ENCODE peak calls at places on chromosomes 4 and X, in six cellular contexts. One of them, this sample, is unnamed.

GRCh38 chrX:133676344-133677122 is 261.2 kb upstream of the GPC4 start:
- DNase-seq in CD8-positive, alpha-beta T cell: no peak
- DNase-seq in SK-N-SH: no peak
- DNase-seq in ascending aorta: no peak
- DNase-seq in esophagus squamous epithelium: no peak
- DNase-seq in foreskin fibroblast: no peak
- DNase-seq in this sample: no peak

GRCh38 chr4:38870098-38870850 is 2.7 kb downstream of the FAM114A1 start:
- DNase-seq in CD8-positive, alpha-beta T cell: no peak
- DNase-seq in SK-N-SH: no peak
- DNase-seq in ascending aorta: no peak
- DNase-seq in esophagus squamous epithelium: no peak
- DNase-seq in foreskin fibroblast: peak
- DNase-seq in this sample: no peak

GRCh38 chr4:77167866-77168265 is 10.9 kb downstream of the CCNG2 start:
- DNase-seq in CD8-positive, alpha-beta T cell: no peak
- DNase-seq in SK-N-SH: no peak
- DNase-seq in ascending aorta: no peak
- DNase-seq in esophagus squamous epithelium: no peak
- DNase-seq in foreskin fibroblast: no peak
- DNase-seq in this sample: no peak

GRCh38 chrX:11395859-11396258 is 102.6 kb downstream of the AMELX start:
- DNase-seq in CD8-positive, alpha-beta T cell: no peak
- DNase-seq in SK-N-SH: no peak
- DNase-seq in ascending aorta: no peak
- DNase-seq in esophagus squamous epithelium: no peak
- DNase-seq in foreskin fibroblast: no peak
- DNase-seq in this sample: no peak

GRCh38 chrX:65522739-65523372 is 11.7 kb downstream of the LAS1L start:
- DNase-seq in CD8-positive, alpha-beta T cell: no peak
- DNase-seq in SK-N-SH: no peak
- DNase-seq in ascending aorta: no peak
- DNase-seq in esophagus squamous epithelium: no peak
- DNase-seq in foreskin fibroblast: peak
- DNase-seq in this sample: no peak

GRCh38 chr4:153084939-153085630 is 119.2 kb upstream of the TRIM2 start:
- DNase-seq in CD8-positive, alpha-beta T cell: peak
- DNase-seq in SK-N-SH: peak
- DNase-seq in ascending aorta: no peak
- DNase-seq in esophagus squamous epithelium: no peak
- DNase-seq in foreskin fibroblast: peak
- DNase-seq in this sample: peak

GRCh38 chr4:47500776-47501175 is 15.7 kb downstream of the ATP10D start:
- DNase-seq in CD8-positive, alpha-beta T cell: no peak
- DNase-seq in SK-N-SH: no peak
- DNase-seq in ascending aorta: no peak
- DNase-seq in esophagus squamous epithelium: no peak
- DNase-seq in foreskin fibroblast: no peak
- DNase-seq in this sample: no peak

GRCh38 chr4:14871676-14872430 is 130.4 kb upstream of the CPEB2 start:
- DNase-seq in CD8-positive, alpha-beta T cell: peak
- DNase-seq in SK-N-SH: no peak
- DNase-seq in ascending aorta: no peak
- DNase-seq in esophagus squamous epithelium: no peak
- DNase-seq in foreskin fibroblast: no peak
- DNase-seq in this sample: no peak

GRCh38 chr4:141652161-141652778 is 15.9 kb downstream of the IL15 start:
- DNase-seq in CD8-positive, alpha-beta T cell: no peak
- DNase-seq in SK-N-SH: no peak
- DNase-seq in ascending aorta: no peak
- DNase-seq in esophagus squamous epithelium: no peak
- DNase-seq in foreskin fibroblast: peak
- DNase-seq in this sample: peak

GRCh38 chrX:29962061-29962460 is 253.3 kb upstream of the MAGEB2 start:
- DNase-seq in CD8-positive, alpha-beta T cell: no peak
- DNase-seq in SK-N-SH: no peak
- DNase-seq in ascending aorta: no peak
- DNase-seq in esophagus squamous epithelium: no peak
- DNase-seq in foreskin fibroblast: no peak
- DNase-seq in this sample: no peak

GRCh38 chrX:106481341-106481740 is 130.4 kb upstream of the RADX start:
- DNase-seq in CD8-positive, alpha-beta T cell: no peak
- DNase-seq in SK-N-SH: peak
- DNase-seq in ascending aorta: no peak
- DNase-seq in esophagus squamous epithelium: no peak
- DNase-seq in foreskin fibroblast: peak
- DNase-seq in this sample: no peak

GRCh38 chrX:154547245-154548027 is at the start of gene IKBKG:
- DNase-seq in CD8-positive, alpha-beta T cell: peak
- DNase-seq in SK-N-SH: peak
- DNase-seq in ascending aorta: peak
- DNase-seq in esophagus squamous epithelium: peak
- DNase-seq in foreskin fibroblast: peak
- DNase-seq in this sample: peak

GRCh38 chrX:109873983-109874382 is 128.9 kb upstream of the TMEM164 start:
- DNase-seq in CD8-positive, alpha-beta T cell: no peak
- DNase-seq in SK-N-SH: no peak
- DNase-seq in ascending aorta: no peak
- DNase-seq in esophagus squamous epithelium: no peak
- DNase-seq in foreskin fibroblast: no peak
- DNase-seq in this sample: no peak

GRCh38 chrX:10089378-10089795 is 67.4 kb upstream of the CLCN4 start:
- DNase-seq in CD8-positive, alpha-beta T cell: no peak
- DNase-seq in SK-N-SH: no peak
- DNase-seq in ascending aorta: no peak
- DNase-seq in esophagus squamous epithelium: no peak
- DNase-seq in foreskin fibroblast: no peak
- DNase-seq in this sample: no peak

GRCh38 chr4:99062120-99062519 is 26.5 kb downstream of the ADH5 start:
- DNase-seq in CD8-positive, alpha-beta T cell: no peak
- DNase-seq in SK-N-SH: no peak
- DNase-seq in ascending aorta: no peak
- DNase-seq in esophagus squamous epithelium: no peak
- DNase-seq in foreskin fibroblast: peak
- DNase-seq in this sample: no peak

GRCh38 chr4:1727117-1728031 is 6.1 kb downstream of the TACC3 start:
- DNase-seq in CD8-positive, alpha-beta T cell: no peak
- DNase-seq in SK-N-SH: peak
- DNase-seq in ascending aorta: peak
- DNase-seq in esophagus squamous epithelium: no peak
- DNase-seq in foreskin fibroblast: peak
- DNase-seq in this sample: no peak

GRCh38 chrX:71911731-71912050 is 1.0 kb downstream of the NHSL2 start:
- DNase-seq in CD8-positive, alpha-beta T cell: no peak
- DNase-seq in SK-N-SH: no peak
- DNase-seq in ascending aorta: no peak
- DNase-seq in esophagus squamous epithelium: no peak
- DNase-seq in foreskin fibroblast: no peak
- DNase-seq in this sample: no peak
- H3K4me3 ChIP-seq in CD8-positive, alpha-beta T cell: no peak
- H3K4me3 ChIP-seq in SK-N-SH: no peak
- H3K4me3 ChIP-seq in ascending aorta: peak
- H3K4me3 ChIP-seq in esophagus squamous epithelium: peak
- H3K4me3 ChIP-seq in foreskin fibroblast: peak
- H3K4me3 ChIP-seq in this sample: peak

DNA sequence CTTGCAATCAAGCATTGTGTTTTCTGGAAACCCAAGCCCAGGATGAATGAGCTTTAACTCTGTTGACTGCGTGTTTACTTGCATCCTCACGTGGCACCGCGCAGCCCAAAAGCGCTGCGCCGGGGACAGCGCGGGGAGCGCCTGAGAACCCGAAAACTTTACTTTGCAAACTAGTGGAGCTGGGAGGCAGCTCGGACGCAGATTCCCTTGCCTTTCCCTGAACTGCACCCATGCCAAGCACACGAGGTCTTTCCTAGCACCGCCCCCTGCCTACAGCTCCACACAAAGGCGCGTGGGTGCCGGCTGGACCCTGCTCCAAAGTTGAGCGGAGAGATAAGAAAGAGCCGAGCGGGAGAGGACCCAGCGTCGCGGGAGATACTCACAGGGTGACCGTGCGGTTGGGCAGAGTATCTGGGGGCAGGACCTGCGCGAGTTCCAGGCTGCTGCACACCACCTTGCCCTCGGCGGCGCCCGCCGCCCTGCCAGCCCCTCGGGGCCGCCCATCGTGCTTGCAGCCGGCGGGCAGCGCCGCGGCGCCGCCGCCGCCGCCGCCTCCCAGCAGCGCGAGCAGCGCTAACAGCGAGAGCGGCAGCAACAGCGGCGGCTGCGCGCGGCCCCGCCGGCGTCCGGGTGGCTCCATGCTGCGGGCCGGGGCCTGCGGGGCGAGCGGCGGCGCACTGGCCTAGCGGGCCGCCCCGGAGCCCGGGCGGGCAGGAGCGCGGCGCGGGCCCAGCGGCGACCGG is 550 bp downstream of the ADGRA3 start:
- DNase-seq in CD8-positive, alpha-beta T cell: peak
- DNase-seq in SK-N-SH: peak
- DNase-seq in ascending aorta: no peak
- DNase-seq in esophagus squamous epithelium: no peak
- DNase-seq in foreskin fibroblast: peak
- DNase-seq in this sample: no peak
- TF ChIP-seq CTCF in CD8-positive, alpha-beta T cell: no peak
- TF ChIP-seq CTCF in SK-N-SH: no peak
- TF ChIP-seq CTCF in ascending aorta: no peak
- TF ChIP-seq CTCF in esophagus squamous epithelium: no peak
- TF ChIP-seq CTCF in foreskin fibroblast: no peak
- TF ChIP-seq CTCF in this sample: peak

GRCh38 chr4:130110189-130110588 is 1014.2 kb downstream of the C4orf33 start:
- DNase-seq in CD8-positive, alpha-beta T cell: no peak
- DNase-seq in SK-N-SH: no peak
- DNase-seq in ascending aorta: no peak
- DNase-seq in esophagus squamous epithelium: no peak
- DNase-seq in foreskin fibroblast: no peak
- DNase-seq in this sample: no peak
- H3K4me3 ChIP-seq in CD8-positive, alpha-beta T cell: no peak
- H3K4me3 ChIP-seq in SK-N-SH: no peak
- H3K4me3 ChIP-seq in ascending aorta: no peak
- H3K4me3 ChIP-seq in esophagus squamous epithelium: no peak
- H3K4me3 ChIP-seq in foreskin fibroblast: no peak
- H3K4me3 ChIP-seq in this sample: no peak

GRCh38 chr4:115121351-115122043 is 8.1 kb upstream of the NDST4 start:
- DNase-seq in CD8-positive, alpha-beta T cell: no peak
- DNase-seq in SK-N-SH: no peak
- DNase-seq in ascending aorta: no peak
- DNase-seq in esophagus squamous epithelium: no peak
- DNase-seq in foreskin fibroblast: no peak
- DNase-seq in this sample: no peak

GRCh38 chr4:115119804-115120352 is 6.5 kb upstream of the NDST4 start:
- DNase-seq in CD8-positive, alpha-beta T cell: no peak
- DNase-seq in SK-N-SH: no peak
- DNase-seq in ascending aorta: no peak
- DNase-seq in esophagus squamous epithelium: no peak
- DNase-seq in foreskin fibroblast: no peak
- DNase-seq in this sample: no peak
- TF ChIP-seq CTCF in CD8-positive, alpha-beta T cell: no peak
- TF ChIP-seq CTCF in SK-N-SH: no peak
- TF ChIP-seq CTCF in ascending aorta: no peak
- TF ChIP-seq CTCF in esophagus squamous epithelium: no peak
- TF ChIP-seq CTCF in foreskin fibroblast: no peak
- TF ChIP-seq CTCF in this sample: no peak

GRCh38 chr4:11470709-11471441 is 42.2 kb upstream of the HS3ST1 start:
- DNase-seq in CD8-positive, alpha-beta T cell: no peak
- DNase-seq in SK-N-SH: no peak
- DNase-seq in ascending aorta: no peak
- DNase-seq in esophagus squamous epithelium: no peak
- DNase-seq in foreskin fibroblast: no peak
- DNase-seq in this sample: no peak
- H3K4me3 ChIP-seq in CD8-positive, alpha-beta T cell: no peak
- H3K4me3 ChIP-seq in SK-N-SH: no peak
- H3K4me3 ChIP-seq in ascending aorta: no peak
- H3K4me3 ChIP-seq in esophagus squamous epithelium: no peak
- H3K4me3 ChIP-seq in foreskin fibroblast: no peak
- H3K4me3 ChIP-seq in this sample: no peak

DNA sequence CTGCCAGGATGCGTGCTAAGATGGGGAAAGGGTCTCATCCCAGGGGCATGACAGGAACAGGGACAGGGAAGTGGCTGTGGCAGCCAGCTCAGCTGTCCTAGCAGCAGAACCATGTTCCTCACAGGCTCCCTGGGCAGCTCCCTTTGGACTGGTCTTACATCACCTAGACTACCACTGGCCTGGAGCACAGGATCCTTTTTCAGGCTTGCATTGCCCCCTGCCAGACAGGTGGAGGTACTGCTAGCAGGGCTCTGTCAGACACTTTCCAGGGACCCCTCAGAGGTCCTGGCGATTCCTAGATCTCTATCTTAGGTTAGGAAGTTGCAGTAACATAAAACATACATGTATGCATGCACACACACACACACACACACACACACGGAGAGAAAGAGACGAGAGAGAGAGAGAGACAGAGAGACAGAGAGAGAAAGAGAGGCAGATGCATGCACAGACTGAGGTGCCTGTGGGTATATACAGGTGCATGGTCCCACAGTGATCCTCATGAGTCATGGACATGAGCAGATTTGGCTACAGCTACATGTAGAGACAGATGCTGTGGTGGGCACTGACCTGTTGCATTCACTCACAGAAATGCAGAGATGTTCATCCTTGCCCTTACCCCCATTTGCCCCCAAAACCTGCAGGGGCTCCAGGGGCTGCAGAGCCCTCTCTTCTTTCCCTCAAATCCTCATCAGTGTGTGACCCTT is 63.6 kb downstream of the STARD8 start:
- DNase-seq in CD8-positive, alpha-beta T cell: no peak
- DNase-seq in SK-N-SH: peak
- DNase-seq in ascending aorta: no peak
- DNase-seq in esophagus squamous epithelium: no peak
- DNase-seq in foreskin fibroblast: no peak
- DNase-seq in this sample: no peak
- TF ChIP-seq CTCF in CD8-positive, alpha-beta T cell: no peak
- TF ChIP-seq CTCF in SK-N-SH: peak
- TF ChIP-seq CTCF in ascending aorta: no peak
- TF ChIP-seq CTCF in esophagus squamous epithelium: peak
- TF ChIP-seq CTCF in foreskin fibroblast: peak
- TF ChIP-seq CTCF in this sample: peak

This sample was measured in AG04449.